ENCODE peak calls at places on chromosomes 11 and 22, in eight cellular contexts. One of them, this sample, is unnamed. For H3K4me1, the result is how much of the 10 kb centered on the place peaks cover.

GRCh38 chr11:19873730-19874129 is 161.1 kb downstream of the NAV2 start:
- DNase-seq in Peyer's patch: no peak
- DNase-seq in IMR-90: no peak
- DNase-seq in body of pancreas: no peak
- DNase-seq in HCT116: no peak
- DNase-seq in tibial nerve: no peak
- DNase-seq in heart left ventricle: no peak
- DNase-seq in A549: no peak
- DNase-seq in this sample: no peak

GRCh38 chr11:101466352-101466751 is 117.5 kb downstream of the TRPC6 start:
- DNase-seq in tibial nerve: no peak
- DNase-seq in IMR-90: no peak
- DNase-seq in Peyer's patch: no peak
- DNase-seq in HCT116: no peak
- DNase-seq in heart left ventricle: no peak
- DNase-seq in A549: no peak
- DNase-seq in body of pancreas: peak
- DNase-seq in this sample: no peak

GRCh38 chr11:32830413-32830738 is 649 bp downstream of the PRRG4 start:
- DNase-seq in IMR-90: no peak
- DNase-seq in Peyer's patch: no peak
- DNase-seq in heart left ventricle: no peak
- DNase-seq in body of pancreas: peak
- DNase-seq in A549: no peak
- DNase-seq in HCT116: no peak
- DNase-seq in tibial nerve: no peak
- DNase-seq in this sample: no peak

GRCh38 chr11:831132-831864 is 1.5 kb upstream of the CD151 start:
- DNase-seq in body of pancreas: no peak
- DNase-seq in IMR-90: peak
- DNase-seq in A549: no peak
- DNase-seq in heart left ventricle: peak
- DNase-seq in HCT116: no peak
- DNase-seq in tibial nerve: no peak
- DNase-seq in Peyer's patch: no peak
- DNase-seq in this sample: no peak

GRCh38 chr11:10540546-10540914 is 457 bp downstream of the RNF141 start:
- DNase-seq in heart left ventricle: peak
- DNase-seq in IMR-90: peak
- DNase-seq in body of pancreas: peak
- DNase-seq in Peyer's patch: no peak
- DNase-seq in tibial nerve: peak
- DNase-seq in A549: no peak
- DNase-seq in HCT116: no peak
- DNase-seq in this sample: peak

GRCh38 chr11:60305906-60306619 is 21.0 kb upstream of the MS4A6E start:
- DNase-seq in body of pancreas: no peak
- DNase-seq in tibial nerve: no peak
- DNase-seq in Peyer's patch: no peak
- DNase-seq in A549: no peak
- DNase-seq in heart left ventricle: no peak
- DNase-seq in HCT116: peak
- DNase-seq in IMR-90: no peak
- DNase-seq in this sample: no peak

GRCh38 chr11:1219836-1220810 is 2.7 kb upstream of the MUC5B start:
- DNase-seq in A549: no peak
- DNase-seq in IMR-90: no peak
- DNase-seq in Peyer's patch: peak
- DNase-seq in HCT116: no peak
- DNase-seq in heart left ventricle: peak
- DNase-seq in body of pancreas: no peak
- DNase-seq in tibial nerve: no peak
- DNase-seq in this sample: no peak

GRCh38 chr11:72613977-72614376 is 60.2 kb downstream of the PDE2A start:
- DNase-seq in Peyer's patch: no peak
- DNase-seq in body of pancreas: peak
- DNase-seq in tibial nerve: no peak
- DNase-seq in HCT116: no peak
- DNase-seq in A549: no peak
- DNase-seq in IMR-90: no peak
- DNase-seq in heart left ventricle: peak
- DNase-seq in this sample: no peak

GRCh38 chr22:46737105-46737975 is 712 bp downstream of the CERK start:
- DNase-seq in tibial nerve: no peak
- DNase-seq in A549: peak
- DNase-seq in heart left ventricle: no peak
- DNase-seq in HCT116: no peak
- DNase-seq in IMR-90: peak
- DNase-seq in body of pancreas: peak
- DNase-seq in Peyer's patch: peak
- DNase-seq in this sample: peak

GRCh38 chr11:4495487-4495886 is 13.0 kb downstream of the OR52K1 start:
- DNase-seq in IMR-90: no peak
- DNase-seq in heart left ventricle: no peak
- DNase-seq in Peyer's patch: no peak
- DNase-seq in body of pancreas: no peak
- DNase-seq in tibial nerve: no peak
- DNase-seq in HCT116: no peak
- DNase-seq in A549: no peak
- DNase-seq in this sample: no peak

GRCh38 chr22:48945621-48946458 is 881.8 kb downstream of the BRD1 start:
- DNase-seq in heart left ventricle: no peak
- DNase-seq in tibial nerve: no peak
- DNase-seq in HCT116: no peak
- DNase-seq in IMR-90: no peak
- DNase-seq in A549: no peak
- DNase-seq in Peyer's patch: no peak
- DNase-seq in body of pancreas: no peak
- DNase-seq in this sample: no peak

GRCh38 chr22:26398741-26399153 is 30.3 kb upstream of the ASPHD2 start:
- DNase-seq in heart left ventricle: peak
- DNase-seq in A549: peak
- DNase-seq in HCT116: peak
- DNase-seq in tibial nerve: peak
- DNase-seq in body of pancreas: peak
- DNase-seq in Peyer's patch: peak
- DNase-seq in IMR-90: peak
- DNase-seq in this sample: peak

GRCh38 chr22:39389420-39389819 is 10.2 kb upstream of the TAB1 start:
- DNase-seq in tibial nerve: no peak
- DNase-seq in IMR-90: no peak
- DNase-seq in HCT116: no peak
- DNase-seq in Peyer's patch: no peak
- DNase-seq in heart left ventricle: no peak
- DNase-seq in A549: no peak
- DNase-seq in body of pancreas: no peak
- DNase-seq in this sample: no peak

GRCh38 chr11:102283088-102283487 is 34.2 kb upstream of the BIRC3 start:
- DNase-seq in A549: no peak
- DNase-seq in Peyer's patch: no peak
- DNase-seq in heart left ventricle: no peak
- DNase-seq in tibial nerve: no peak
- DNase-seq in IMR-90: peak
- DNase-seq in body of pancreas: no peak
- DNase-seq in HCT116: no peak
- DNase-seq in this sample: no peak

GRCh38 chr11:40445391-40445790 is 1014.1 kb downstream of the LRRC4C start:
- DNase-seq in Peyer's patch: no peak
- DNase-seq in IMR-90: peak
- DNase-seq in HCT116: no peak
- DNase-seq in A549: no peak
- DNase-seq in tibial nerve: no peak
- DNase-seq in body of pancreas: no peak
- DNase-seq in heart left ventricle: no peak
- DNase-seq in this sample: no peak

GRCh38 chr11:43327987-43328386 is 16.2 kb downstream of the API5 start:
- DNase-seq in heart left ventricle: no peak
- DNase-seq in IMR-90: peak
- DNase-seq in HCT116: no peak
- DNase-seq in A549: no peak
- DNase-seq in body of pancreas: peak
- DNase-seq in Peyer's patch: no peak
- DNase-seq in tibial nerve: no peak
- DNase-seq in this sample: no peak

GRCh38 chr11:559712-560304 is 730 bp downstream of the LMNTD2 start:
- DNase-seq in A549: no peak
- DNase-seq in HCT116: peak
- DNase-seq in IMR-90: no peak
- DNase-seq in body of pancreas: peak
- DNase-seq in Peyer's patch: peak
- DNase-seq in tibial nerve: no peak
- DNase-seq in heart left ventricle: peak
- DNase-seq in this sample: no peak

GRCh38 chr22:47434336-47435203 is 672.1 kb downstream of the TBC1D22A start:
- DNase-seq in IMR-90: no peak
- DNase-seq in A549: no peak
- DNase-seq in heart left ventricle: no peak
- DNase-seq in Peyer's patch: no peak
- DNase-seq in HCT116: no peak
- DNase-seq in body of pancreas: no peak
- DNase-seq in tibial nerve: no peak
- DNase-seq in this sample: no peak

GRCh38 chr22:23401111-23401909 is 178.8 kb downstream of the IGLL1 start:
- DNase-seq in tibial nerve: no peak
- DNase-seq in heart left ventricle: no peak
- DNase-seq in body of pancreas: no peak
- DNase-seq in A549: no peak
- DNase-seq in Peyer's patch: peak
- DNase-seq in IMR-90: peak
- DNase-seq in HCT116: no peak
- DNase-seq in this sample: no peak

GRCh38 chr11:71176812-71177211 is 75.6 kb downstream of the SHANK2 start:
- DNase-seq in IMR-90: peak
- DNase-seq in tibial nerve: no peak
- DNase-seq in A549: no peak
- DNase-seq in HCT116: no peak
- DNase-seq in body of pancreas: no peak
- DNase-seq in heart left ventricle: no peak
- DNase-seq in Peyer's patch: no peak
- DNase-seq in this sample: no peak

GRCh38 chr11:119095066-119095880 is 6.4 kb downstream of the DPAGT1 start:
- DNase-seq in body of pancreas: peak
- DNase-seq in heart left ventricle: peak
- DNase-seq in IMR-90: peak
- DNase-seq in Peyer's patch: peak
- DNase-seq in HCT116: peak
- DNase-seq in A549: peak
- DNase-seq in tibial nerve: peak
- DNase-seq in this sample: peak
- TF ChIP-seq POLR2A in body of pancreas: peak
- TF ChIP-seq POLR2A in heart left ventricle: peak
- TF ChIP-seq POLR2A in IMR-90: peak
- TF ChIP-seq POLR2A in Peyer's patch: peak
- TF ChIP-seq POLR2A in HCT116: peak
- TF ChIP-seq POLR2A in A549: peak
- TF ChIP-seq POLR2A in tibial nerve: peak
- TF ChIP-seq POLR2A in this sample: peak

GRCh38 chr11:12686246-12687060 is 12.2 kb downstream of the TEAD1 start:
- DNase-seq in A549: no peak
- DNase-seq in Peyer's patch: no peak
- DNase-seq in IMR-90: no peak
- DNase-seq in tibial nerve: no peak
- DNase-seq in heart left ventricle: no peak
- DNase-seq in body of pancreas: no peak
- DNase-seq in HCT116: no peak
- DNase-seq in this sample: no peak
- H3K4me3 ChIP-seq in A549: no peak
- H3K4me3 ChIP-seq in Peyer's patch: no peak
- H3K4me3 ChIP-seq in IMR-90: no peak
- H3K4me3 ChIP-seq in tibial nerve: no peak
- H3K4me3 ChIP-seq in heart left ventricle: no peak
- H3K4me3 ChIP-seq in body of pancreas: no peak
- H3K4me3 ChIP-seq in HCT116: no peak
- H3K4me3 ChIP-seq in this sample: no peak

GRCh38 chr11:121522043-121522941 is 69.5 kb upstream of the SORL1-AS1 start:
- DNase-seq in heart left ventricle: no peak
- DNase-seq in tibial nerve: no peak
- DNase-seq in body of pancreas: no peak
- DNase-seq in HCT116: no peak
- DNase-seq in IMR-90: no peak
- DNase-seq in A549: no peak
- DNase-seq in Peyer's patch: no peak
- DNase-seq in this sample: no peak

GRCh38 chr11:121524233-121524631 is 71.5 kb upstream of the SORL1-AS1 start:
- DNase-seq in IMR-90: no peak
- DNase-seq in A549: no peak
- DNase-seq in heart left ventricle: no peak
- DNase-seq in Peyer's patch: no peak
- DNase-seq in tibial nerve: no peak
- DNase-seq in HCT116: no peak
- DNase-seq in body of pancreas: no peak
- DNase-seq in this sample: no peak

GRCh38 chr11:121523581-121524232 is 70.9 kb upstream of the SORL1-AS1 start:
- DNase-seq in heart left ventricle: no peak
- DNase-seq in IMR-90: no peak
- DNase-seq in body of pancreas: no peak
- DNase-seq in Peyer's patch: no peak
- DNase-seq in tibial nerve: no peak
- DNase-seq in HCT116: no peak
- DNase-seq in A549: no peak
- DNase-seq in this sample: no peak

GRCh38 chr11:121520243-121521144 is 67.7 kb upstream of the SORL1-AS1 start:
- DNase-seq in tibial nerve: no peak
- DNase-seq in HCT116: no peak
- DNase-seq in heart left ventricle: no peak
- DNase-seq in body of pancreas: no peak
- DNase-seq in Peyer's patch: no peak
- DNase-seq in A549: no peak
- DNase-seq in IMR-90: peak
- DNase-seq in this sample: no peak

GRCh38 chr11:121521145-121522042 is 68.6 kb upstream of the SORL1-AS1 start:
- DNase-seq in IMR-90: peak
- DNase-seq in HCT116: no peak
- DNase-seq in Peyer's patch: no peak
- DNase-seq in tibial nerve: no peak
- DNase-seq in A549: no peak
- DNase-seq in heart left ventricle: no peak
- DNase-seq in body of pancreas: no peak
- DNase-seq in this sample: no peak
- H3K4me1 ChIP-seq in IMR-90: under half
- H3K4me1 ChIP-seq in HCT116: under half
- H3K4me1 ChIP-seq in Peyer's patch: under half
- H3K4me1 ChIP-seq in tibial nerve: under half
- H3K4me1 ChIP-seq in A549: under half
- H3K4me1 ChIP-seq in heart left ventricle: under half
- H3K4me1 ChIP-seq in body of pancreas: under half
- H3K4me1 ChIP-seq in this sample: under half

DNA sequence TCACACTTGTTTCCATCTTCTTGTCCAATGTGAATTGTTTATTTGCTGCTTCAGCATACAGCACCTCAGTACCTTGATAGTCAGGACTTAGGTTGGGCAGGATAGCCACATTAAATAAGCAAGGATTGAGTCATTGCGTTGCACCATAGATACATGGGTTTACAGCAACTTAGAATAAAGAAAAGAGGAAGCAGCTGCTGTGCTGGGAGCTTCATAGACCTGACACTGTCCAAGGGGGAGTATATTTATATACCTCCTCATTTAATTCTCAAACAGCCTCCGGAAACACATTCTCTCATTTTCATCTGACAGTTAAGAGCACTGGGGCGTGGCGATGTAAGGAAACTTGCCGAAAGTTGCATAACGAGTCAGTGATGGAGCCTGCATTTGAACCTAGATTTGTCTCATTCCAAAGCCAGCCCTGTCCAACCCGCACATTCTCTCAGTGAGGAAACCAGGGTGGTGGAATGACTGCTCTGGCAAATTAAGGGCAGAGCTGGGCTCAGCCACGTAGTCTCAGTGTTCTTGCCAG is 42.2 kb downstream of the UBASH3B start:
- DNase-seq in HCT116: no peak
- DNase-seq in tibial nerve: no peak
- DNase-seq in heart left ventricle: no peak
- DNase-seq in A549: peak
- DNase-seq in Peyer's patch: no peak
- DNase-seq in body of pancreas: peak
- DNase-seq in IMR-90: peak
- DNase-seq in this sample: no peak
- TF ChIP-seq POLR2A in HCT116: no peak
- TF ChIP-seq POLR2A in tibial nerve: no peak
- TF ChIP-seq POLR2A in heart left ventricle: no peak
- TF ChIP-seq POLR2A in A549: no peak
- TF ChIP-seq POLR2A in Peyer's patch: no peak
- TF ChIP-seq POLR2A in body of pancreas: no peak
- TF ChIP-seq POLR2A in IMR-90: no peak
- TF ChIP-seq POLR2A in this sample: no peak

This sample was measured in uterus.